ENCODE peak calls at places on chromosomes 13 and 19, in seven cellular contexts. W is NCI-H1105; E is T-cell; V is putamen; C is thoracic aorta; A is activated naive CD4-positive, alpha-beta T cell; J is epithelial cell of esophagus. O is an unnamed sample.

GRCh38 chr19:35208121-35208520 is 20.4 kb downstream of the FAM187B start:
- DNase-seq in J (no peak), E (no peak), A (no peak), C (no peak), W (no peak), V (no peak), O (no peak)

GRCh38 chr19:6536138-6536671 is 5.4 kb downstream of the TNFSF9 start:
- DNase-seq in W (no peak), A (no peak), E (peak; percentile 77), C (no peak), J (peak; percentile 72), V (no peak), O (peak; percentile 40)

GRCh38 chr19:49559928-49560327 is 20.4 kb downstream of the NOSIP start:
- DNase-seq in V (no peak), A (no peak), W (no peak), E (no peak), J (no peak), C (no peak), O (no peak)

GRCh38 chr13:113121928-113122420 is 625 bp upstream of the F10 start:
- DNase-seq in J (no peak), A (no peak), E (no peak), V (no peak), W (no peak), C (no peak), O (peak; percentile 56)

GRCh38 chr13:30905932-30906383 is at the start of gene MEDAG:
- DNase-seq in V (no peak), A (no peak), J (peak; percentile 38), W (no peak), E (no peak), C (peak; percentile 92), O (peak; percentile 76)

GRCh38 chr13:110531671-110532083 is 29.8 kb downstream of the RAB20 start:
- DNase-seq in E (no peak), J (no peak), A (no peak), C (no peak), W (no peak), V (no peak), O (no peak)

GRCh38 chr19:40453151-40453735 is 9.1 kb upstream of the SERTAD3 start:
- DNase-seq in W (no peak), C (no peak), V (no peak), E (no peak), J (peak; percentile 59), A (no peak), O (no peak)

GRCh38 chr19:7787602-7788177 is 24.6 kb downstream of the CLEC4M start:
- DNase-seq in C (no peak), A (no peak), V (no peak), E (no peak), J (no peak), W (no peak), O (no peak)

GRCh38 chr13:110340812-110341444 is 33.8 kb downstream of the COL4A2 start:
- DNase-seq in E (peak; percentile 59), V (peak; percentile 9), J (peak; percentile 65), C (peak; percentile 95), A (no peak), W (no peak), O (peak; percentile 99)

GRCh38 chr19:54660306-54660705 is 2.5 kb upstream of the LILRB4 start:
- DNase-seq in E (no peak), C (no peak), J (no peak), A (no peak), W (no peak), V (no peak), O (no peak)

GRCh38 chr19:45848922-45849321 is 14.0 kb downstream of the SYMPK start:
- DNase-seq in C (no peak), V (no peak), E (no peak), W (no peak), A (no peak), J (no peak), O (no peak)

GRCh38 chr13:82664183-82664582 is 1218.1 kb downstream of the SLITRK1 start:
- DNase-seq in V (no peak), C (no peak), W (no peak), A (no peak), J (no peak), E (no peak), O (no peak)

GRCh38 chr13:37208052-37208451 is 102.6 kb upstream of the CSNK1A1L start:
- DNase-seq in V (no peak), W (no peak), J (no peak), A (no peak), C (no peak), E (no peak), O (no peak)

GRCh38 chr19:18167975-18168645 is 5.5 kb upstream of the IFI30 start:
- DNase-seq in E (no peak), J (no peak), V (no peak), A (no peak), C (no peak), W (no peak), O (no peak)